ENCODE peak calls at places on chromosomes 12 and 14, in four cellular contexts. One of them, this sample, is unnamed.

GRCh38 chr12:10607885-10608458 is 5.4 kb downstream of the MAGOHB start:
- DNase-seq in left ventricle myocardium inferior: no peak
- DNase-seq in effector memory CD4-positive, alpha-beta T cell: no peak
- DNase-seq in fibroblast of lung: peak; percentile 27
- DNase-seq in this sample: peak; percentile 7

GRCh38 chr12:125330645-125331341 is 265.6 kb downstream of the AACS start:
- DNase-seq in fibroblast of lung: peak; percentile 2
- DNase-seq in effector memory CD4-positive, alpha-beta T cell: no peak
- DNase-seq in left ventricle myocardium inferior: peak; percentile 62
- DNase-seq in this sample: peak; percentile 69

GRCh38 chr12:104412681-104413080 is 44.1 kb upstream of the CHST11 start:
- DNase-seq in effector memory CD4-positive, alpha-beta T cell: no peak
- DNase-seq in left ventricle myocardium inferior: no peak
- DNase-seq in fibroblast of lung: no peak
- DNase-seq in this sample: no peak

GRCh38 chr12:6378709-6379427 is 3.5 kb upstream of the SCNN1A start:
- DNase-seq in fibroblast of lung: peak; percentile 17
- DNase-seq in effector memory CD4-positive, alpha-beta T cell: no peak
- DNase-seq in left ventricle myocardium inferior: no peak
- DNase-seq in this sample: no peak

GRCh38 chr14:85426068-85426935 is 103.6 kb upstream of the FLRT2 start:
- DNase-seq in fibroblast of lung: no peak
- DNase-seq in left ventricle myocardium inferior: no peak
- DNase-seq in effector memory CD4-positive, alpha-beta T cell: no peak
- DNase-seq in this sample: no peak

GRCh38 chr12:47066278-47067048 is 13.0 kb upstream of the PCED1B start:
- DNase-seq in effector memory CD4-positive, alpha-beta T cell: no peak
- DNase-seq in left ventricle myocardium inferior: no peak
- DNase-seq in fibroblast of lung: peak; percentile 61
- DNase-seq in this sample: peak; percentile 46

GRCh38 chr12:95551305-95551704 is at the start of gene USP44:
- DNase-seq in left ventricle myocardium inferior: no peak
- DNase-seq in fibroblast of lung: no peak
- DNase-seq in effector memory CD4-positive, alpha-beta T cell: no peak
- DNase-seq in this sample: no peak

GRCh38 chr14:76486251-76486743 is 110.4 kb downstream of the ESRRB start:
- DNase-seq in fibroblast of lung: no peak
- DNase-seq in effector memory CD4-positive, alpha-beta T cell: no peak
- DNase-seq in left ventricle myocardium inferior: no peak
- DNase-seq in this sample: no peak

GRCh38 chr12:123614531-123614930 is 12.6 kb downstream of the DDX55 start:
- DNase-seq in effector memory CD4-positive, alpha-beta T cell: no peak
- DNase-seq in fibroblast of lung: peak; percentile 35
- DNase-seq in left ventricle myocardium inferior: no peak
- DNase-seq in this sample: peak; percentile 49

GRCh38 chr12:103657331-103657730 is 70.3 kb downstream of the STAB2 start:
- DNase-seq in fibroblast of lung: no peak
- DNase-seq in effector memory CD4-positive, alpha-beta T cell: no peak
- DNase-seq in left ventricle myocardium inferior: no peak
- DNase-seq in this sample: no peak

GRCh38 chr12:76784600-76785051 is 20.7 kb downstream of the ZDHHC17 start:
- DNase-seq in effector memory CD4-positive, alpha-beta T cell: no peak
- DNase-seq in fibroblast of lung: peak; percentile 66
- DNase-seq in left ventricle myocardium inferior: no peak
- DNase-seq in this sample: peak; percentile 28

GRCh38 chr12:58174316-58174715 is 232.9 kb downstream of the ATP23 start:
- DNase-seq in effector memory CD4-positive, alpha-beta T cell: no peak
- DNase-seq in left ventricle myocardium inferior: no peak
- DNase-seq in fibroblast of lung: no peak
- DNase-seq in this sample: no peak

GRCh38 chr14:51860836-51861583 is 598 bp downstream of the GNG2 start:
- DNase-seq in effector memory CD4-positive, alpha-beta T cell: no peak
- DNase-seq in left ventricle myocardium inferior: no peak
- DNase-seq in fibroblast of lung: peak; percentile 41
- DNase-seq in this sample: no peak
- H3K36me3 ChIP-seq in effector memory CD4-positive, alpha-beta T cell: no peaks in the 10 kb centered on the region
- H3K36me3 ChIP-seq in left ventricle myocardium inferior: no peaks in the 10 kb centered on the region
- H3K36me3 ChIP-seq in fibroblast of lung: no peaks in the 10 kb centered on the region
- H3K36me3 ChIP-seq in this sample: no peaks in the 10 kb centered on the region

GRCh38 chr12:4440187-4440941 is 5.3 kb downstream of the FGF6 start:
- DNase-seq in left ventricle myocardium inferior: no peak
- DNase-seq in effector memory CD4-positive, alpha-beta T cell: no peak
- DNase-seq in fibroblast of lung: no peak
- DNase-seq in this sample: no peak

GRCh38 chr12:4435537-4435936 is 10.1 kb downstream of the FGF6 start:
- DNase-seq in effector memory CD4-positive, alpha-beta T cell: no peak
- DNase-seq in fibroblast of lung: no peak
- DNase-seq in left ventricle myocardium inferior: no peak
- DNase-seq in this sample: no peak

GRCh38 chr12:4441355-4442330 is 4.0 kb downstream of the FGF6 start:
- DNase-seq in effector memory CD4-positive, alpha-beta T cell: no peak
- DNase-seq in left ventricle myocardium inferior: no peak
- DNase-seq in fibroblast of lung: no peak
- DNase-seq in this sample: peak; percentile 49

GRCh38 chr12:4439736-4440135 is 5.9 kb downstream of the FGF6 start:
- DNase-seq in effector memory CD4-positive, alpha-beta T cell: no peak
- DNase-seq in left ventricle myocardium inferior: no peak
- DNase-seq in fibroblast of lung: no peak
- DNase-seq in this sample: no peak

DNA sequence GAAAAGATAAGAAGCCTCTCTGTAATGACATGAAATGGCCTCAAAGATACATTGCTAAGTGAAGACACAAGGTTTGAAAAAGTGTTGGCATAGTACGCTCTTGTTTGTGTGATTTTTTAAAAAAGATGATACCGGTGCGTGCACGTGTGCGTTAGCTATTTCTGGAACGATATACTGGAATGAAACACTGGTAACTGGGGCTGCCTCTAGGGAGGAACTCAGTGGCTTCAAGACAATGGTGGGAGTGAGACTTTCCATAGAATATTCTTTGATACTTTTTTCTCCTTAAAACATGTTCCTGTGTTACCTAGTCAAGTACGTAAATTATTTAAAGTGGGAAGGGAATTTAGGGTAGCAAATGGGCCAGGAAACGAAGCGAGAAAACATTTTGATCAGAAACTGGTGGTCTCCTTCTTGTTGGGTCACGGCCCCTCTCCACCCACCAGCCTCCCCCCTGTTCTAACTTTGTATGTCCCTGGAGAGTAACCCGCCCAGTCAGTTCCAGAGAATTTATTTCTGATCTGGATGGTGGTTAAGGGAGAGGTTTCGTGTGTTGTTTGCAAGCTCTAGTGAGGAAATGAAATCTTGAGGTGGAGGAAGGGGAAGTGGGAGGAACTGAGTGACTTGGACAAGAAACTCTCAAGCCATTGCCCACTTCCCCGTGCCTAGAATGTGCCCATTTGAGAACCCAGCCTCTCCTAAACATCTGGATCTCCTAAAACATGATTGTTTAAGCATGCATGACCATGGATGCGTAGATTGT is 6.6 kb downstream of the FGF6 start:
- DNase-seq in effector memory CD4-positive, alpha-beta T cell: no peak
- DNase-seq in left ventricle myocardium inferior: no peak
- DNase-seq in fibroblast of lung: no peak
- DNase-seq in this sample: no peak
- H3K4me3 ChIP-seq in effector memory CD4-positive, alpha-beta T cell: no peak overlapping the region
- H3K4me3 ChIP-seq in left ventricle myocardium inferior: no peak overlapping the region
- H3K4me3 ChIP-seq in fibroblast of lung: no peak overlapping the region
- H3K4me3 ChIP-seq in this sample: no peak overlapping the region

DNA sequence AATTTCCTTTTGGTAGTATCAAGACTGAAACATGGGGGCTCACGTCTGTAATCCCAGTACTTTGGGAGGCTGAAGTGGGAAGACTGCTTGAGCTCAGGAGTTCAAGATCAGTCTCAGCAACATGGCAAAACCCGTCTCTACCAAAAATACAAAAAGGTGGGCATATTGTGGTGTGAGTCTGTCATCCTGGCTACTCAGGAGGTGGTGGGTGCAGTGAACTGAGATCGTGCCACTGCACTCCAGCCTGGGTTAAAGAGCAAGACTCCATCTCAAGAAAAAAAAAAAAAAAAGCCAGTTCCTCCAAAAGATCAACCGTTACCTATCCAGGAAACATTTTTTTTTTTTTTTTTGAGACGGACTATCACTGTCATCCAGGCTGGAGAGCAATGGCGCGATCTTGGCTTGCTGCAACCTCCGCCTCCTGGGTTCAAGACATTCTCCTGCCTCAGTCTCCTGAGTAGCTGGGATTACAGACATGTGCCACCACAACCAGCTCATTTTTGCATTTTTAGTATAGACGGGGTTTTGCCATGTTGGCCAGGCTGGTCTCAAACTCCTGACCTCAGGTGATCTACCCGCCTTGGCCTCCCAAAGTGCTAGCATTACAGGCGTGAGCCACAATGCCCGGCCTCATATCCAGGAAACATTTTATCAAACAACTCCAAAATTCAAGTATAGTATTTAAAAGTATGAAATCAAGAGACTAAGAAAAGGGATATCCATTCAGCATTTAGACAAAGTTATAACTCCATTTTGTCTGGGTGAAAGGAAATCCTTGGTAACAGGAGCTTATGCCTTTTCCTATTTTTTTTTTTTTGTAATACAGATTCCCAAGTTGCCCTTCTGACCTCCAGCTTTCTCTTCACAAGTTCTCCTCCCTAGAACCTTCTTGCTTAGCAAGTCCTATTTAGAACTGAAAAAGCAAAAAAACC is 3.4 kb downstream of the ACIN1 start:
- DNase-seq in fibroblast of lung: no peak
- DNase-seq in effector memory CD4-positive, alpha-beta T cell: no peak
- DNase-seq in left ventricle myocardium inferior: no peak
- DNase-seq in this sample: no peak
- H3K36me3 ChIP-seq in fibroblast of lung: peaks cover 17% of the 10 kb centered on the region
- H3K36me3 ChIP-seq in effector memory CD4-positive, alpha-beta T cell: peaks cover 59% of the 10 kb centered on the region
- H3K36me3 ChIP-seq in left ventricle myocardium inferior: peaks cover 68% of the 10 kb centered on the region
- H3K36me3 ChIP-seq in this sample: peaks cover 37% of the 10 kb centered on the region

GRCh38 chr14:34065222-34065621 is 114.3 kb upstream of the EGLN3 start:
- DNase-seq in fibroblast of lung: no peak
- DNase-seq in effector memory CD4-positive, alpha-beta T cell: no peak
- DNase-seq in left ventricle myocardium inferior: no peak
- DNase-seq in this sample: no peak

GRCh38 chr14:34064349-34064748 is 113.5 kb upstream of the EGLN3 start:
- DNase-seq in fibroblast of lung: peak; percentile 68
- DNase-seq in left ventricle myocardium inferior: peak; percentile 57
- DNase-seq in effector memory CD4-positive, alpha-beta T cell: no peak
- DNase-seq in this sample: peak; percentile 61

GRCh38 chr14:34062353-34062973 is 111.6 kb upstream of the EGLN3 start:
- DNase-seq in effector memory CD4-positive, alpha-beta T cell: no peak
- DNase-seq in left ventricle myocardium inferior: no peak
- DNase-seq in fibroblast of lung: no peak
- DNase-seq in this sample: no peak

GRCh38 chr14:34063042-34063441 is 112.2 kb upstream of the EGLN3 start:
- DNase-seq in left ventricle myocardium inferior: no peak
- DNase-seq in effector memory CD4-positive, alpha-beta T cell: no peak
- DNase-seq in fibroblast of lung: no peak
- DNase-seq in this sample: no peak

GRCh38 chr14:34063470-34064164 is 112.7 kb upstream of the EGLN3 start:
- DNase-seq in left ventricle myocardium inferior: peak; percentile 50
- DNase-seq in fibroblast of lung: peak; percentile 7
- DNase-seq in effector memory CD4-positive, alpha-beta T cell: no peak
- DNase-seq in this sample: no peak
- H3K4me3 ChIP-seq in left ventricle myocardium inferior: no peak overlapping the region
- H3K4me3 ChIP-seq in fibroblast of lung: no peak overlapping the region
- H3K4me3 ChIP-seq in effector memory CD4-positive, alpha-beta T cell: no peak overlapping the region
- H3K4me3 ChIP-seq in this sample: no peak overlapping the region

DNA sequence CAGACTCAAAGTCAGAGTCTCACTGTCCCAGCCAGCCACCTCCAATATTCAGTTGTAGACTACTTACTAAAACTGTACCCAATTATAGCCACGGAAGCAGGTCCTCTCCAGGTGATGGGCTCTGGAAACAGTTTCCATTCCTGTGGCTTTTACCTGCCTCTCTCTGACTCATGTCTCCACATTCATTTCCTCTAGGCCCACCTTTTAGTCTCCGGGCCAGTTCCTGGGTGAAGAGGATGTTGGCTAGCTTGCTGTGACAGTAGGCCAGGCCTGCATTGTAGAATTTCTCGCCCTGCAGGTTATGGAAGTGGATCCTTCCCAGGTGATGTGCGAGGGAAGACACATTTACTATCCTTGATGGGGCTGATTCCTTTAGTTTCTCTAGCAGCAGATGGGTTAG is 5.6 kb downstream of the RDH11 start:
- DNase-seq in fibroblast of lung: no peak
- DNase-seq in effector memory CD4-positive, alpha-beta T cell: no peak
- DNase-seq in left ventricle myocardium inferior: no peak
- DNase-seq in this sample: no peak
- H3K36me3 ChIP-seq in fibroblast of lung: peaks cover 21% of the 10 kb centered on the region
- H3K36me3 ChIP-seq in effector memory CD4-positive, alpha-beta T cell: peaks cover 56% of the 10 kb centered on the region
- H3K36me3 ChIP-seq in left ventricle myocardium inferior: peaks cover 68% of the 10 kb centered on the region
- H3K36me3 ChIP-seq in this sample: peaks cover 7% of the 10 kb centered on the region

DNA sequence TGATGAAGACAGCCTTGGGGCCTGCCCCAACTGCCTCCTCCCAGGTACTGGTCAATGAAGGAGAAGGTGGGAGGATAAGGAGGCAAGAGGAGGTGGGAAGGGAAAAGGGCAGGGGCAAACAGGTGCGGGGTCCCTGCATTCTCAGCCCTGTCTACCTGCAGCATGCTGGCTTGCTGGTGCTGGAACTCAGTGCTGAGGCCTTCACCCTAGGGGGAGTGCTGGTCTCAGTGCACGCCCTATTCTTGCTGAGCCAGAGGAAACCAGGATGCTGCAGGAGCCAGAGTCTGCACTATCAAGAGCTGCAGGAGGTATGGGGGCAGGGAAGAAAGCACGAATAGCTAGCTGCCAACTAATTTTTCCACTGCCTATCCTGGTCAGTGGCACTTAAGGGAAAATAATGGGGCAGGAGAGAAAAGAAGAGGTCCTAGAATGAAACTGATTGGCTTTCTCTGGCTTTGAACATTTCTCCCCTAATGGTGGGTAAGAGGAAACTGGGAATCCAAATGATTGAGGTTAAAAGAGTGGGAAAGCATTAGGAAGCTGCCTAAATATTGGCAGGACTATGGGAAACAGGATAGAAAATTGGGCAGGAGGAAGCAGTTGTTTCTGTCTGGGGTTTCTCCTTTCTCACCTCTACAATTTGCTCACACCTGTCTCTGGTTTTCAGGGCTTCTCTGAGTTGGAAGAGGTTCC is 1.8 kb downstream of the TMEM253 start:
- DNase-seq in fibroblast of lung: no peak
- DNase-seq in effector memory CD4-positive, alpha-beta T cell: no peak
- DNase-seq in left ventricle myocardium inferior: no peak
- DNase-seq in this sample: no peak
- H3K4me3 ChIP-seq in fibroblast of lung: no peak overlapping the region
- H3K4me3 ChIP-seq in effector memory CD4-positive, alpha-beta T cell: no peak overlapping the region
- H3K4me3 ChIP-seq in left ventricle myocardium inferior: peak overlapping the region; percentile 88
- H3K4me3 ChIP-seq in this sample: peak overlapping the region; percentile 52

GRCh38 chr12:132633398-132633797 is 14.8 kb downstream of the P2RX2 start:
- DNase-seq in effector memory CD4-positive, alpha-beta T cell: no peak
- DNase-seq in fibroblast of lung: no peak
- DNase-seq in left ventricle myocardium inferior: no peak
- DNase-seq in this sample: no peak
- H3K36me3 ChIP-seq in effector memory CD4-positive, alpha-beta T cell: peaks cover 55% of the 10 kb centered on the region
- H3K36me3 ChIP-seq in fibroblast of lung: peaks cover 17% of the 10 kb centered on the region
- H3K36me3 ChIP-seq in left ventricle myocardium inferior: peaks cover 83% of the 10 kb centered on the region
- H3K36me3 ChIP-seq in this sample: peaks cover 97% of the 10 kb centered on the region